ENCODE peak calls at places on chromosomes 5 and 9, in nine cellular contexts. N is fibroblast of lung, Z is GM23248, W is HCT116, Q is endothelial cell of umbilical vein, S is PC-3, H is astrocyte, J is hepatocyte, K is GM12878. A is an unnamed sample.

GRCh38 chr9:2970864-2971263 is 127.0 kb upstream of the PUM3 start:
- DNase-seq in N (no peak), Z (no peak), W (no peak), Q (no peak), S (no peak), H (no peak), J (no peak), K (no peak), A (no peak)

GRCh38 chr5:142063878-142064331 is 44.7 kb upstream of the NDFIP1 start:
- DNase-seq in N (peak), Z (peak), W (no peak), Q (peak), S (no peak), H (peak), J (peak), K (no peak), A (peak)

GRCh38 chr5:119398713-119399492 is 43.1 kb downstream of the TNFAIP8 start:
- DNase-seq in N (peak), Z (peak), W (no peak), Q (no peak), S (no peak), H (no peak), J (no peak), K (no peak), A (peak)

GRCh38 chr5:5295361-5295760 is 127.1 kb upstream of the ICE1 start:
- DNase-seq in N (no peak), Z (no peak), W (no peak), Q (no peak), S (no peak), H (no peak), J (no peak), K (no peak), A (no peak)

GRCh38 chr5:14871084-14871572 is 450 bp downstream of the ANKH start:
- DNase-seq in N (no peak), Z (peak), W (no peak), Q (peak), S (no peak), H (no peak), J (peak), K (no peak), A (no peak)

GRCh38 chr9:117205806-117206205 is 209.1 kb downstream of the ASTN2 start:
- DNase-seq in N (peak), Z (no peak), W (no peak), Q (no peak), S (no peak), H (peak), J (no peak), K (no peak), A (no peak)

GRCh38 chr9:78025186-78025585 is 6.4 kb downstream of the GNAQ start:
- DNase-seq in N (no peak), Z (no peak), W (no peak), Q (no peak), S (no peak), H (no peak), J (no peak), K (no peak), A (no peak)

GRCh38 chr9:95268681-95269080 is 48.8 kb downstream of the FANCC start:
- DNase-seq in N (peak), Z (peak), W (peak), Q (peak), S (peak), H (no peak), J (peak), K (no peak), A (peak)

GRCh38 chr5:90529939-90530677 is 724 bp upstream of the LYSMD3 start:
- DNase-seq in N (peak), Z (peak), W (peak), Q (peak), S (peak), H (peak), J (peak), K (peak), A (peak)

GRCh38 chr5:18772475-18772874 is 1138.2 kb downstream of the TAF11L14 start:
- DNase-seq in N (peak), Z (no peak), W (no peak), Q (no peak), S (peak), H (peak), J (peak), K (no peak), A (peak)

GRCh38 chr5:123142206-123142915 is 53.3 kb downstream of the PRDM6 start:
- DNase-seq in N (no peak), Z (no peak), W (no peak), Q (no peak), S (no peak), H (no peak), J (no peak), K (no peak), A (no peak)

GRCh38 chr5:143472576-143472975 is 69.1 kb upstream of the NR3C1 start:
- DNase-seq in N (no peak), Z (no peak), W (no peak), Q (no peak), S (no peak), H (no peak), J (no peak), K (no peak), A (no peak)

GRCh38 chr9:77402286-77402685 is 225.0 kb downstream of the VPS13A start:
- DNase-seq in N (peak), Z (peak), W (no peak), Q (no peak), S (no peak), H (no peak), J (no peak), K (no peak), A (no peak)

GRCh38 chr5:60185230-60186104 is 291.9 kb upstream of the PDE4D start:
- DNase-seq in N (no peak), Z (no peak), W (no peak), Q (peak), S (no peak), H (no peak), J (no peak), K (no peak), A (peak)

GRCh38 chr9:5336683-5337082 is 3.0 kb downstream of the RLN1 start:
- DNase-seq in N (no peak), Z (no peak), W (no peak), Q (no peak), S (no peak), H (no peak), J (no peak), K (no peak), A (no peak)

GRCh38 chr9:124015091-124015660 is 3.6 kb downstream of the LHX2 start:
- DNase-seq in N (no peak), Z (no peak), W (no peak), Q (no peak), S (no peak), H (no peak), J (no peak), K (no peak), A (no peak)

GRCh38 chr5:173826921-173827350 is 61.2 kb upstream of the CPEB4 start:
- DNase-seq in N (no peak), Z (no peak), W (no peak), Q (no peak), S (no peak), H (no peak), J (no peak), K (no peak), A (no peak)

GRCh38 chr9:846852-847251 is 5.4 kb downstream of the DMRT1 start:
- DNase-seq in N (no peak), Z (no peak), W (peak), Q (no peak), S (peak), H (no peak), J (no peak), K (no peak), A (peak)

GRCh38 chr5:1107167-1108007 is 4.5 kb downstream of the SLC12A7 start:
- DNase-seq in N (no peak), Z (no peak), W (no peak), Q (no peak), S (no peak), H (no peak), J (peak), K (no peak), A (no peak)

GRCh38 chr5:7875151-7875550 is 6.2 kb downstream of the MTRR start:
- DNase-seq in N (no peak), Z (no peak), W (no peak), Q (no peak), S (no peak), H (no peak), J (no peak), K (no peak), A (no peak)

GRCh38 chr5:72523960-72524582 is 16.9 kb upstream of the ZNF366 start:
- DNase-seq in N (peak), Z (peak), W (peak), Q (peak), S (peak), H (peak), J (peak), K (peak), A (peak)

DNA sequence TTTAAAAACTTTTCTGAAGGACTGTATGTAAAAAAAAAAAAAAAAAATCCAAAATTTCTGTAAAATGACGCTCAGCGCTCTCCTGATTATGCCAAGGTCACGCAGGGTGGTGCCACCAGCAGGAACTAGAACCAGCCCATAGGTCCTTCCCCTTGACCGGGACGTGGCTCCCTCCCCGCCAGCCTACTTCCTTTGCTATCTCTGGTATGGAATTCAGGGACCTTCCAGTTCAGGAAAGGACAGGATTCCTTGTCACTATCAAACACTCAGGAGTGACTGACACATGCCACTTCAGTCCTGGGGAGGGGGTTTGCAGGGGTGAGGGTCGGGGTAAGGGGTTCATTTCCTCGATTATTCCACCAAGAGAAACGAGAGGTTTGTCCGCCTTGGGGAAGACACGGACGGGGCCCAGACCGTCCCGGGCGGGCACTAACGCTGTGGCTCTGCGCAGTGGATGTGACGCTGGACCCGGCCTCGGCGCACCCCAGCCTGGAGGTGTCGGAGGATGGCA is 18.8 kb downstream of the BTNL9 start:
- DNase-seq in N (no peak), Z (no peak), W (no peak), Q (no peak), S (no peak), H (no peak), J (no peak), K (no peak), A (no peak)
- TF ChIP-seq EZH2 in N (peak), Z (no peak), W (no peak), Q (peak), S (no peak), H (no peak), J (peak), K (no peak), A (no peak)

GRCh38 chr5:181204561-181205401 is at the start of gene TRIM7:
- DNase-seq in N (peak), Z (peak), W (no peak), Q (peak), S (peak), H (no peak), J (peak), K (no peak), A (peak)
- TF ChIP-seq EZH2 in N (no peak), Z (no peak), W (no peak), Q (no peak), S (no peak), H (peak), J (no peak), K (no peak), A (no peak)

GRCh38 chr5:93609756-93610155 is 26.7 kb downstream of the NR2F1 start:
- DNase-seq in N (no peak), Z (no peak), W (no peak), Q (no peak), S (no peak), H (no peak), J (no peak), K (no peak), A (no peak)
- TF ChIP-seq EZH2 in N (no peak), Z (peak), W (no peak), Q (no peak), S (no peak), H (no peak), J (peak), K (no peak), A (no peak)

DNA sequence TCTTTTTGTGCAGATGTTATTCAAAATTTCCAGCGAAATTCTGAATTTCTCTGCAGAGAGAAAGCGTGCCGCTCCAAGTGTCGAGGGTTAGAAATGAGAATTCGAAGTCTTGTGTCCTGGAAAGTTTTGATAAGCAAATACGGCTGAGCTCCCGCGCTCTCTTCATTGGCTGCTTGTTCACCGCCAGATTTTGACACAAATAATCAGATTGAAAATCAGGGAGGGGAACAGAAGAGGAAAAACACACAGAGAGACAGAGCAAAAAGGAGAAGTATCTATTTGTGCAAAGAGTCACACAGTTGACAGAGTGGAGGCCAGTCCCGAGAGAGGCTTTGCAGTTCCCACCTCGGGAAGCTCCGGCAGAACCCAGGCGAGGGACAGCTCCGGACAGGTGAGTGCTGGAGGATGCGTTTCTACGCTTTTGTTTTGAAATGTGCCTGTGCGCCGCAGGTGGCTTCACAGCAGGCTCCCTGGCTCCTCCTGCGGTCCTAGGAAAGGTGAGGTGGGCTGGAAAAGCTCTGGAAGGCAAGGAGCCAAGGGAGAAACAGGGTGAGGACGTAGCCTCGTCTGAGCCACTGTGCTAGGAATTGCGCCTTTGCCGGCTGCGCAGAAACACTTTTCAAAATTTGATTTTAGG is at the start of gene GFI1B:
- DNase-seq in N (no peak), Z (no peak), W (no peak), Q (no peak), S (peak), H (no peak), J (peak), K (no peak), A (no peak)
- TF ChIP-seq EZH2 in N (peak), Z (peak), W (no peak), Q (no peak), S (no peak), H (no peak), J (no peak), K (no peak), A (no peak)

GRCh38 chr5:132825165-132825823 is 5.2 kb downstream of the SHROOM1 start:
- DNase-seq in N (no peak), Z (no peak), W (no peak), Q (no peak), S (no peak), H (no peak), J (no peak), K (no peak), A (no peak)

GRCh38 chr5:132827943-132828673 is 2.3 kb downstream of the SHROOM1 start:
- DNase-seq in N (no peak), Z (no peak), W (no peak), Q (no peak), S (no peak), H (no peak), J (no peak), K (no peak), A (no peak)

GRCh38 chr5:132824426-132824825 is 6.0 kb downstream of the SHROOM1 start:
- DNase-seq in N (no peak), Z (no peak), W (no peak), Q (no peak), S (no peak), H (no peak), J (no peak), K (no peak), A (no peak)

GRCh38 chr5:132826424-132827082 is 3.9 kb downstream of the SHROOM1 start:
- DNase-seq in N (no peak), Z (no peak), W (no peak), Q (peak), S (no peak), H (no peak), J (no peak), K (no peak), A (no peak)

DNA sequence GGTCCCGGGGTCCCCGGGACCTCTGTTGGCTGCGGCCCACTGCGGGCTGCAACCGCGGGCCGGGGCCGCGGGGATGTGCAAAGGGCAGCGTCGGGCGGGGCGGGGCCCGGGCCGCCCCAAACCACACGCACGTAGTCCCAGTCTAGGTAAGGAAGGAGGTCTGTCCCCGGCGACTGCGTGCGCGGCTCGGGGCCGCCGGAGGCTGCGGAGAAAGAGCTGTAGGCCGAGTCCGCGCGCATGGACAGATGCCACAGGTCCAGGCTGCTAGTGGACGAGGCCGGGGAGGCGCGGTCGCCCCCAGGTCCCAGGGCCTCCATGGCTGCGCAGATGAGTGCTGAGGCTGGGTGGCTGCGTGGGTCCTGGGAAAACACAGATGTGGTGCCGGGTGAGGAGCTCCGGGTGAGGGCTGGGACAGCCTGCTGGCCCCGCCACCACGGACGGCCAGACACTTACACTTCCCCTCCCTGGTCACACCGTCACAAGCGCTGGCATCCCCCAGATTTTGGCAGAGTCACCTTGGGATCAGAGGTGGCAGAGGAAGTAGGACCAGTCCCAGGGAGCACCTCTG is 4.5 kb downstream of the SHROOM1 start:
- DNase-seq in N (no peak), Z (no peak), W (no peak), Q (no peak), S (no peak), H (no peak), J (no peak), K (no peak), A (no peak)
- TF ChIP-seq EZH2 in N (no peak), Z (no peak), W (no peak), Q (no peak), S (no peak), H (no peak), J (no peak), K (no peak), A (no peak)

GRCh38 chr5:6449465-6450158 is 953 bp downstream of the UBE2QL1 start:
- DNase-seq in N (no peak), Z (no peak), W (no peak), Q (no peak), S (no peak), H (no peak), J (no peak), K (no peak), A (no peak)
- TF ChIP-seq EZH2 in N (no peak), Z (no peak), W (no peak), Q (no peak), S (no peak), H (no peak), J (peak), K (no peak), A (peak)